ENCODE peak calls at places on chromosomes 2 and 18, in seven cellular contexts. One of them, this sample, is unnamed.

GRCh38 chr2:177894546-177894945 is 178.0 kb downstream of the PDE11A start:
- DNase-seq in upper lobe of left lung: no peak
- DNase-seq in mucosa of descending colon: no peak
- DNase-seq in fibroblast of the aortic adventitia: no peak
- DNase-seq in dorsolateral prefrontal cortex: no peak
- DNase-seq in PC-9: no peak
- DNase-seq in GM13976: no peak
- DNase-seq in this sample: no peak

GRCh38 chr2:59858540-59858939 is 694.9 kb downstream of the BCL11A start:
- DNase-seq in upper lobe of left lung: peak
- DNase-seq in mucosa of descending colon: no peak
- DNase-seq in fibroblast of the aortic adventitia: no peak
- DNase-seq in dorsolateral prefrontal cortex: no peak
- DNase-seq in PC-9: no peak
- DNase-seq in GM13976: no peak
- DNase-seq in this sample: no peak

GRCh38 chr2:215332876-215333600 is 21.2 kb downstream of the ATIC start:
- DNase-seq in upper lobe of left lung: no peak
- DNase-seq in mucosa of descending colon: no peak
- DNase-seq in fibroblast of the aortic adventitia: no peak
- DNase-seq in dorsolateral prefrontal cortex: no peak
- DNase-seq in PC-9: no peak
- DNase-seq in GM13976: no peak
- DNase-seq in this sample: no peak

GRCh38 chr2:15591692-15592463 is at the start of gene DDX1:
- DNase-seq in upper lobe of left lung: peak
- DNase-seq in mucosa of descending colon: peak
- DNase-seq in fibroblast of the aortic adventitia: peak
- DNase-seq in dorsolateral prefrontal cortex: peak
- DNase-seq in PC-9: peak
- DNase-seq in GM13976: peak
- DNase-seq in this sample: peak

GRCh38 chr2:40209728-40210127 is 242.2 kb downstream of the SLC8A1 start:
- DNase-seq in upper lobe of left lung: no peak
- DNase-seq in mucosa of descending colon: no peak
- DNase-seq in fibroblast of the aortic adventitia: no peak
- DNase-seq in dorsolateral prefrontal cortex: no peak
- DNase-seq in PC-9: no peak
- DNase-seq in GM13976: no peak
- DNase-seq in this sample: no peak

GRCh38 chr2:61575447-61575859 is 37.3 kb upstream of the XPO1 start:
- DNase-seq in upper lobe of left lung: no peak
- DNase-seq in mucosa of descending colon: no peak
- DNase-seq in fibroblast of the aortic adventitia: no peak
- DNase-seq in dorsolateral prefrontal cortex: no peak
- DNase-seq in PC-9: no peak
- DNase-seq in GM13976: peak
- DNase-seq in this sample: no peak

GRCh38 chr2:6425037-6425436 is 440.7 kb downstream of the CMPK2 start:
- DNase-seq in upper lobe of left lung: no peak
- DNase-seq in mucosa of descending colon: no peak
- DNase-seq in fibroblast of the aortic adventitia: no peak
- DNase-seq in dorsolateral prefrontal cortex: no peak
- DNase-seq in PC-9: no peak
- DNase-seq in GM13976: no peak
- DNase-seq in this sample: no peak

GRCh38 chr2:86079981-86080911 is 25.4 kb downstream of the POLR1A start:
- DNase-seq in upper lobe of left lung: peak
- DNase-seq in mucosa of descending colon: peak
- DNase-seq in fibroblast of the aortic adventitia: peak
- DNase-seq in dorsolateral prefrontal cortex: peak
- DNase-seq in PC-9: peak
- DNase-seq in GM13976: peak
- DNase-seq in this sample: peak

GRCh38 chr2:100309973-100310719 is 12.2 kb downstream of the LONRF2 start:
- DNase-seq in upper lobe of left lung: no peak
- DNase-seq in mucosa of descending colon: no peak
- DNase-seq in fibroblast of the aortic adventitia: peak
- DNase-seq in dorsolateral prefrontal cortex: no peak
- DNase-seq in PC-9: no peak
- DNase-seq in GM13976: no peak
- DNase-seq in this sample: no peak

GRCh38 chr2:165778653-165779451 is 15.2 kb downstream of the GALNT3 start:
- DNase-seq in upper lobe of left lung: peak
- DNase-seq in mucosa of descending colon: no peak
- DNase-seq in fibroblast of the aortic adventitia: peak
- DNase-seq in dorsolateral prefrontal cortex: no peak
- DNase-seq in PC-9: no peak
- DNase-seq in GM13976: peak
- DNase-seq in this sample: no peak

GRCh38 chr18:36849288-36850011 is 20.5 kb downstream of the KIAA1328 start:
- DNase-seq in upper lobe of left lung: no peak
- DNase-seq in mucosa of descending colon: no peak
- DNase-seq in fibroblast of the aortic adventitia: peak
- DNase-seq in dorsolateral prefrontal cortex: no peak
- DNase-seq in PC-9: no peak
- DNase-seq in GM13976: no peak
- DNase-seq in this sample: no peak

DNA sequence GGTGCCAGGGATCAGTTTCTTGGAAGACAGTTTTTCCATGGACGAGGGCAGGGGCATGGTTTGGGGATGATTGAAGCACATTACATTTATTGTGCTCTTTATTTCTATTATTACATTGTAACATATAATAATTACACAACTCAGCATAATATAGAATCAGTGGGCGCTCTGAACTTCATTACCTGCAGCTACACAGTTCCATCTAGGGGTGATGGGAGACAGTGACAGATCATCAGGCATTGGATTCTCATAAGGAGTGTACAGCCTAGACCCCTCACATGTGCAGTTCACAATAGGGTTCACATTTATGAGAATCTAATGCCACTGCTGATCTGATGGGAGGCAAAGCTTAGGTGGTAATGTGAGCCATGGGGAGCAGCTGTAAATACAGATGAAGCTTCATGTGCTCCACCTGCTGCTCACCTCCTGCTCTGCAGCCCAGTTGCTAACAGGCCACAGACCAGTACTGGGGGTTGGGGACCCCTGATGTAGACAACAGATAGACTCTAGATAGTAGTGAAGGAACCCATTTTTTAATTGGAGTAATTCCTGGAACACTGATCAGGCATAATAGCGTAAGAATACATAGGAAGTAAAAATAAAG is 41.5 kb upstream of the MC4R start:
- DNase-seq in upper lobe of left lung: no peak
- DNase-seq in mucosa of descending colon: peak
- DNase-seq in fibroblast of the aortic adventitia: peak
- DNase-seq in dorsolateral prefrontal cortex: no peak
- DNase-seq in PC-9: peak
- DNase-seq in GM13976: no peak
- DNase-seq in this sample: no peak
- TF ChIP-seq CTCF in upper lobe of left lung: peak
- TF ChIP-seq CTCF in mucosa of descending colon: no peak
- TF ChIP-seq CTCF in fibroblast of the aortic adventitia: peak
- TF ChIP-seq CTCF in dorsolateral prefrontal cortex: no peak
- TF ChIP-seq CTCF in PC-9: peak
- TF ChIP-seq CTCF in GM13976: peak
- TF ChIP-seq CTCF in this sample: no peak

GRCh38 chr2:98881153-98881650 is 54.8 kb downstream of the CRACDL start:
- DNase-seq in upper lobe of left lung: peak
- DNase-seq in mucosa of descending colon: no peak
- DNase-seq in fibroblast of the aortic adventitia: no peak
- DNase-seq in dorsolateral prefrontal cortex: no peak
- DNase-seq in PC-9: no peak
- DNase-seq in GM13976: no peak
- DNase-seq in this sample: no peak

GRCh38 chr2:98882971-98883779 is 52.9 kb downstream of the CRACDL start:
- DNase-seq in upper lobe of left lung: no peak
- DNase-seq in mucosa of descending colon: no peak
- DNase-seq in fibroblast of the aortic adventitia: no peak
- DNase-seq in dorsolateral prefrontal cortex: no peak
- DNase-seq in PC-9: no peak
- DNase-seq in GM13976: no peak
- DNase-seq in this sample: no peak

GRCh38 chr2:98882368-98882767 is 53.7 kb downstream of the CRACDL start:
- DNase-seq in upper lobe of left lung: no peak
- DNase-seq in mucosa of descending colon: no peak
- DNase-seq in fibroblast of the aortic adventitia: no peak
- DNase-seq in dorsolateral prefrontal cortex: no peak
- DNase-seq in PC-9: no peak
- DNase-seq in GM13976: no peak
- DNase-seq in this sample: no peak

GRCh38 chr2:98883780-98884211 is 52.2 kb downstream of the CRACDL start:
- DNase-seq in upper lobe of left lung: peak
- DNase-seq in mucosa of descending colon: no peak
- DNase-seq in fibroblast of the aortic adventitia: no peak
- DNase-seq in dorsolateral prefrontal cortex: no peak
- DNase-seq in PC-9: no peak
- DNase-seq in GM13976: no peak
- DNase-seq in this sample: no peak

DNA sequence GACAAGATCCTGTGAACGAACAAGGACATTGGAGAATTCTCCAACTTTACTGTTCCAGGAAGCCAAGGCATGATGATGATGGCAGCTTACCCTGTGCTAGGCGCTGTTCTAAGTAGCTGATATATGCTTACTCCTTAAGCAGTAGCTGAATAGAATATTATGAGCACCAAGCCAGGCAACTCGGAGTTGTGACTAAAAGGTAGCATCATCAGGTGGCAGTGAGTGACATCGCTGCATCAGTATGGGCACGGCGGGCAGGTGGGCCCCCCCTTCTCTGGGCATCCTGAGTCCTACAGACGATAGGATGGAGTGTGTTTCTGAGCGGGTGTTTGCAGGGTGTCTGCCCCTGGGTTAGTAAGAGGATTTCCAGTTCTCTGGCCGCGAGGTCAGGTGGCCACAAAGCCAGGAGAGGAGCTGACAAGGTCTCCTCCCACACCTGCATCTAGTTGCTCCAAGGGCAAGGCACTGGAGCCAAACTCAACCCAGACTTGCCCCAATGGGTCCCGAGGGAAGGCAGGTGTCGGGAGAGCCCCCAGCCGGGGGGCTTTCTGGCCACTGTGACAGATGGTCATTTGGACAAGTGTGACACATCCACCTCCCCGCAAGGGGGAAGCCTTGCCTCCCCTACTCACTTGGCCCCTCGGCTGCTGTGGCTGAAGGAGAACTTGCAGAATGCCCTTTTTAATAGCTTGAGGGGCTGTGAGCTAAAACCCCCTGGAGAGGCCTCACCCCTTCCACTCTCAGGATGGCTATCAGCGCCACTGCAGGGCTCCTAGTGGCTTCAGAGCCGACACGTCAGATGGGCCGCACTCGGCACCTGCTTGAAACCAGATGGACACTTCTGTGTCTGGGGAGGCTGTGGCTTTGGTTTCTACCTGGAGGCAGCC is 55.5 kb downstream of the CRACDL start:
- DNase-seq in upper lobe of left lung: no peak
- DNase-seq in mucosa of descending colon: no peak
- DNase-seq in fibroblast of the aortic adventitia: no peak
- DNase-seq in dorsolateral prefrontal cortex: no peak
- DNase-seq in PC-9: no peak
- DNase-seq in GM13976: peak
- DNase-seq in this sample: no peak
- TF ChIP-seq CTCF in upper lobe of left lung: no peak
- TF ChIP-seq CTCF in mucosa of descending colon: no peak
- TF ChIP-seq CTCF in fibroblast of the aortic adventitia: no peak
- TF ChIP-seq CTCF in dorsolateral prefrontal cortex: no peak
- TF ChIP-seq CTCF in PC-9: no peak
- TF ChIP-seq CTCF in GM13976: no peak
- TF ChIP-seq CTCF in this sample: no peak

GRCh38 chr18:79786781-79787526 is 10.8 kb upstream of the KCNG2 start:
- DNase-seq in upper lobe of left lung: peak
- DNase-seq in mucosa of descending colon: no peak
- DNase-seq in fibroblast of the aortic adventitia: peak
- DNase-seq in dorsolateral prefrontal cortex: no peak
- DNase-seq in PC-9: no peak
- DNase-seq in GM13976: no peak
- DNase-seq in this sample: no peak

GRCh38 chr18:79786304-79786703 is 11.4 kb upstream of the KCNG2 start:
- DNase-seq in upper lobe of left lung: peak
- DNase-seq in mucosa of descending colon: no peak
- DNase-seq in fibroblast of the aortic adventitia: no peak
- DNase-seq in dorsolateral prefrontal cortex: no peak
- DNase-seq in PC-9: no peak
- DNase-seq in GM13976: no peak
- DNase-seq in this sample: no peak

GRCh38 chr18:79785831-79786230 is 11.9 kb upstream of the KCNG2 start:
- DNase-seq in upper lobe of left lung: peak
- DNase-seq in mucosa of descending colon: no peak
- DNase-seq in fibroblast of the aortic adventitia: no peak
- DNase-seq in dorsolateral prefrontal cortex: no peak
- DNase-seq in PC-9: no peak
- DNase-seq in GM13976: no peak
- DNase-seq in this sample: no peak

GRCh38 chr18:79784071-79784913 is 13.4 kb upstream of the KCNG2 start:
- DNase-seq in upper lobe of left lung: peak
- DNase-seq in mucosa of descending colon: no peak
- DNase-seq in fibroblast of the aortic adventitia: no peak
- DNase-seq in dorsolateral prefrontal cortex: no peak
- DNase-seq in PC-9: no peak
- DNase-seq in GM13976: no peak
- DNase-seq in this sample: no peak

DNA sequence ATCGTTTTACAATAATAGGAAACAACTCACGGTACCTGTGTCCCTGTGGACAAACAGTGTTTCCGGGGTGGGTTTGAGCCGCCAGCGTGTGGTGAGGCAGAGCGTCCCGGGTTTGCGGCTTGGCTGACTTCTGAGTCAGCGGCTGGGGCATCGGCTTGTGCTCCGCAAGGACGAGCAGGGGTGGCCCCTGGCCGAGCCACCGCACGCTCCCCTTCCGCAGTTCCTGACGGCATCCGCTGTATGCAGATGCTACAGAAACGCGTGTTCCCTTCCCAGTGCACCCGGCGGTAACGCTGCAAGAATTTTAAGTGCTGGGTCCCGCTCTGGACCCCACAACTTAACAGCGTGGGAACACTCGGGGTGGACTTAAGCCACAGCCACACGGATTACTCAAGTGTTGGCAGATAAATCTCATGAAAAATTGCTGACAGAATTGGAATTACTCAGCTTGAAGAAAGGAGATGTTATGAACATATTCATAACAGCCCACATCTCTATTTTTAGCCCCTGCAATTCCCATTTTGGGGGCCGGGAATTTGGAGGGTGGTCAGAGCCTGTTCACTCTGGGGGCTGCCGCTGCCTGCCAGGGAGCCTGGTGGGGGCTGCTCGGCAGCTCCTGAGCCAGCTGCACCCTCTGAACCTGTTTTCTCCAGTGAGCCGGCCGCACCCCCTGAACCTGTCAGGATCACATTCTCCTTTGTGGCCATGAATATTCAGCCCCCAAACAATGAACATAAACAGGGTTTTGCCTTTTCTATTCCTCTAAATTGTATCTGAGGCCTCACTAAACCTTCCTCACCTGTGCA is 12.6 kb upstream of the KCNG2 start:
- DNase-seq in upper lobe of left lung: peak
- DNase-seq in mucosa of descending colon: no peak
- DNase-seq in fibroblast of the aortic adventitia: peak
- DNase-seq in dorsolateral prefrontal cortex: no peak
- DNase-seq in PC-9: no peak
- DNase-seq in GM13976: no peak
- DNase-seq in this sample: no peak
- TF ChIP-seq CTCF in upper lobe of left lung: no peak
- TF ChIP-seq CTCF in mucosa of descending colon: no peak
- TF ChIP-seq CTCF in fibroblast of the aortic adventitia: no peak
- TF ChIP-seq CTCF in dorsolateral prefrontal cortex: no peak
- TF ChIP-seq CTCF in PC-9: no peak
- TF ChIP-seq CTCF in GM13976: no peak
- TF ChIP-seq CTCF in this sample: no peak

GRCh38 chr2:238945433-238946150 is 97.7 kb downstream of the TWIST2 start:
- DNase-seq in upper lobe of left lung: peak
- DNase-seq in mucosa of descending colon: peak
- DNase-seq in fibroblast of the aortic adventitia: peak
- DNase-seq in dorsolateral prefrontal cortex: no peak
- DNase-seq in PC-9: no peak
- DNase-seq in GM13976: no peak
- DNase-seq in this sample: peak
- TF ChIP-seq CTCF in upper lobe of left lung: peak
- TF ChIP-seq CTCF in mucosa of descending colon: peak
- TF ChIP-seq CTCF in fibroblast of the aortic adventitia: peak
- TF ChIP-seq CTCF in dorsolateral prefrontal cortex: peak
- TF ChIP-seq CTCF in PC-9: peak
- TF ChIP-seq CTCF in GM13976: peak
- TF ChIP-seq CTCF in this sample: no peak

This sample was measured in mesothelial cell of epicardium.